ENCODE peak calls at places on chromosomes 1 and 21, in eight cellular contexts. One of them, this sample, is unnamed. For H3K4me1, the result is how much of the 10 kb centered on the place peaks cover.

GRCh38 chr1:154182342-154183044 is 9.4 kb downstream of the TPM3 start:
- DNase-seq in CD8-positive, alpha-beta T cell: peak
- DNase-seq in OCI-LY7: peak
- DNase-seq in esophagus muscularis mucosa: no peak
- DNase-seq in left lung: peak
- DNase-seq in A673: peak
- DNase-seq in body of pancreas: peak
- DNase-seq in mammary epithelial cell: peak
- DNase-seq in this sample: peak

GRCh38 chr1:116494351-116494692 is 76.5 kb downstream of the CD58 start:
- DNase-seq in OCI-LY7: no peak
- DNase-seq in left lung: no peak
- DNase-seq in body of pancreas: no peak
- DNase-seq in mammary epithelial cell: no peak
- DNase-seq in esophagus muscularis mucosa: no peak
- DNase-seq in CD8-positive, alpha-beta T cell: no peak
- DNase-seq in A673: no peak
- DNase-seq in this sample: no peak

GRCh38 chr1:227900571-227901051 is 47.1 kb downstream of the WNT9A start:
- DNase-seq in left lung: peak
- DNase-seq in body of pancreas: no peak
- DNase-seq in A673: no peak
- DNase-seq in CD8-positive, alpha-beta T cell: no peak
- DNase-seq in esophagus muscularis mucosa: no peak
- DNase-seq in mammary epithelial cell: no peak
- DNase-seq in OCI-LY7: no peak
- DNase-seq in this sample: no peak

GRCh38 chr1:222028694-222029093 is 286.8 kb upstream of the DUSP10 start:
- DNase-seq in mammary epithelial cell: no peak
- DNase-seq in CD8-positive, alpha-beta T cell: no peak
- DNase-seq in OCI-LY7: no peak
- DNase-seq in left lung: no peak
- DNase-seq in body of pancreas: no peak
- DNase-seq in A673: no peak
- DNase-seq in esophagus muscularis mucosa: no peak
- DNase-seq in this sample: no peak

GRCh38 chr1:45260244-45260643 is 53.8 kb upstream of the ZSWIM5 start:
- DNase-seq in CD8-positive, alpha-beta T cell: no peak
- DNase-seq in A673: no peak
- DNase-seq in esophagus muscularis mucosa: no peak
- DNase-seq in body of pancreas: no peak
- DNase-seq in OCI-LY7: no peak
- DNase-seq in mammary epithelial cell: no peak
- DNase-seq in left lung: no peak
- DNase-seq in this sample: no peak

GRCh38 chr1:234987415-234988159 is 141.1 kb downstream of the TOMM20 start:
- DNase-seq in A673: no peak
- DNase-seq in esophagus muscularis mucosa: peak
- DNase-seq in mammary epithelial cell: peak
- DNase-seq in OCI-LY7: peak
- DNase-seq in left lung: no peak
- DNase-seq in CD8-positive, alpha-beta T cell: no peak
- DNase-seq in body of pancreas: peak
- DNase-seq in this sample: no peak

GRCh38 chr1:6016191-6016865 is 24.1 kb upstream of the NPHP4 start:
- DNase-seq in left lung: peak
- DNase-seq in CD8-positive, alpha-beta T cell: no peak
- DNase-seq in body of pancreas: no peak
- DNase-seq in OCI-LY7: no peak
- DNase-seq in A673: no peak
- DNase-seq in esophagus muscularis mucosa: no peak
- DNase-seq in mammary epithelial cell: peak
- DNase-seq in this sample: no peak

GRCh38 chr1:116481934-116482333 is 88.9 kb downstream of the CD58 start:
- DNase-seq in body of pancreas: no peak
- DNase-seq in mammary epithelial cell: no peak
- DNase-seq in esophagus muscularis mucosa: no peak
- DNase-seq in CD8-positive, alpha-beta T cell: no peak
- DNase-seq in left lung: no peak
- DNase-seq in OCI-LY7: no peak
- DNase-seq in A673: no peak
- DNase-seq in this sample: no peak

GRCh38 chr1:77280962-77281361 is 857 bp upstream of the AK5 start:
- DNase-seq in body of pancreas: no peak
- DNase-seq in CD8-positive, alpha-beta T cell: no peak
- DNase-seq in OCI-LY7: no peak
- DNase-seq in mammary epithelial cell: no peak
- DNase-seq in esophagus muscularis mucosa: no peak
- DNase-seq in A673: no peak
- DNase-seq in left lung: no peak
- DNase-seq in this sample: no peak

GRCh38 chr1:226566234-226566633 is 17.7 kb downstream of the STUM start:
- DNase-seq in A673: no peak
- DNase-seq in left lung: no peak
- DNase-seq in mammary epithelial cell: no peak
- DNase-seq in OCI-LY7: no peak
- DNase-seq in esophagus muscularis mucosa: no peak
- DNase-seq in body of pancreas: no peak
- DNase-seq in CD8-positive, alpha-beta T cell: no peak
- DNase-seq in this sample: no peak
- H3K4me3 ChIP-seq in A673: no peak
- H3K4me3 ChIP-seq in left lung: no peak
- H3K4me3 ChIP-seq in mammary epithelial cell: no peak
- H3K4me3 ChIP-seq in OCI-LY7: no peak
- H3K4me3 ChIP-seq in esophagus muscularis mucosa: no peak
- H3K4me3 ChIP-seq in body of pancreas: no peak
- H3K4me3 ChIP-seq in CD8-positive, alpha-beta T cell: no peak
- H3K4me3 ChIP-seq in this sample: no peak

GRCh38 chr1:101914473-101915242 is 82.1 kb downstream of the OLFM3 start:
- DNase-seq in left lung: no peak
- DNase-seq in mammary epithelial cell: no peak
- DNase-seq in OCI-LY7: no peak
- DNase-seq in esophagus muscularis mucosa: no peak
- DNase-seq in A673: no peak
- DNase-seq in CD8-positive, alpha-beta T cell: no peak
- DNase-seq in body of pancreas: no peak
- DNase-seq in this sample: no peak

GRCh38 chr1:101911894-101912293 is 84.8 kb downstream of the OLFM3 start:
- DNase-seq in mammary epithelial cell: no peak
- DNase-seq in esophagus muscularis mucosa: no peak
- DNase-seq in body of pancreas: no peak
- DNase-seq in A673: no peak
- DNase-seq in left lung: no peak
- DNase-seq in OCI-LY7: no peak
- DNase-seq in CD8-positive, alpha-beta T cell: no peak
- DNase-seq in this sample: no peak

GRCh38 chr1:101905298-101905794 is 91.4 kb downstream of the OLFM3 start:
- DNase-seq in esophagus muscularis mucosa: no peak
- DNase-seq in CD8-positive, alpha-beta T cell: no peak
- DNase-seq in A673: peak
- DNase-seq in OCI-LY7: no peak
- DNase-seq in left lung: no peak
- DNase-seq in body of pancreas: no peak
- DNase-seq in mammary epithelial cell: no peak
- DNase-seq in this sample: no peak

GRCh38 chr1:101907264-101907663 is 89.5 kb downstream of the OLFM3 start:
- DNase-seq in A673: no peak
- DNase-seq in body of pancreas: no peak
- DNase-seq in CD8-positive, alpha-beta T cell: no peak
- DNase-seq in OCI-LY7: no peak
- DNase-seq in esophagus muscularis mucosa: no peak
- DNase-seq in left lung: no peak
- DNase-seq in mammary epithelial cell: no peak
- DNase-seq in this sample: no peak

DNA sequence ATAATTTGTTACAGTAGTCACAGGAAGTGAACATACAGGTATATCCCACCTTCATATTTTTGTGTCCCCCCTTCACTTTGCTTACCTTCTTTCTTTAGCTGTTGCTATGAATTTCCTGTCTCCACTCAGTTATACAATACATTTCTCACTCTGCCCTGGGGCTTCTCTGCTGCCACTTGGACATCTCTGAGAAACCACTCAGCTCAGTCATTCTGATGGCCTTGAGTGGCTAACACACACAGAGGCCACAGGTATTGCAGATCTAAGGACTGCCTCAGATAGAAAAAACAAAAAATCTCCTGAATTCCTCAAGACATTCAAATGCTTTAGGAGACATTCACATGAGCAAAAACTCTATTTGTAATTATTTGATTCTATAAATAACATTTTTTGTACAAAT is 87.7 kb downstream of the OLFM3 start:
- DNase-seq in esophagus muscularis mucosa: no peak
- DNase-seq in A673: no peak
- DNase-seq in body of pancreas: no peak
- DNase-seq in OCI-LY7: no peak
- DNase-seq in mammary epithelial cell: no peak
- DNase-seq in CD8-positive, alpha-beta T cell: no peak
- DNase-seq in left lung: no peak
- DNase-seq in this sample: no peak
- H3K4me1 ChIP-seq in esophagus muscularis mucosa: under half
- H3K4me1 ChIP-seq in A673: half or more
- H3K4me1 ChIP-seq in body of pancreas: under half
- H3K4me1 ChIP-seq in OCI-LY7: under half
- H3K4me1 ChIP-seq in mammary epithelial cell: under half
- H3K4me1 ChIP-seq in CD8-positive, alpha-beta T cell: under half
- H3K4me1 ChIP-seq in left lung: under half
- H3K4me1 ChIP-seq in this sample: under half

DNA sequence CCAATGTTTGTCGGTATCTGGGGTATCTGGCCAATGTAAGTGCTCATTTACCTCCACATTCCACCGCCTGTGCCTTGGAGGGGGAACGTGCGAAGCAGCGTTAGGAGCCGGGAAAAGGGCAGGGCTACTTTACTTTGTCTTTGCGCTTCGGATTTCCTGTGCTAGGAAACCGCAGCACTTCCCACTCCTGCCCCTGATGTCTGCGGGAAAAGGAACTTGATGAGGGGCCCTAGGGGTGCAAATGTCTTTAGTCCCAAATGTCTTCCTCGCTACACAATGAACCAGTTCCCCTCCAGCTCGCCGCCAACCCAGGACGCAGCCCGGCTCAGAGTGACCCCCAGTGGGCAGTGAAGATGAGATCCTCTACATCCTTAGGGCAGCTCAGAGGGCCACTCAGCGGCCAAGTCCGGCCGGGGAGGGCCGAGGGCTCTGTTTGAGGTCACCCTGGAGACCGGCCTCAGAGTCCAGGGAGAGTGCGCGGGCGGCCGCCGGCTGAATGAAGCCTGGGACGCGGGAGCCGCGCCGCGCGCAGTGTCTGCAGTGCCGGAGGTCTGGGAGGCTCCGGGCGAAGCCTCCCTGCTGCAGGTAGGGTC is at the start of gene DYNLT5:
- DNase-seq in CD8-positive, alpha-beta T cell: no peak
- DNase-seq in OCI-LY7: no peak
- DNase-seq in A673: no peak
- DNase-seq in mammary epithelial cell: no peak
- DNase-seq in esophagus muscularis mucosa: no peak
- DNase-seq in left lung: peak
- DNase-seq in body of pancreas: peak
- DNase-seq in this sample: no peak
- H3K4me3 ChIP-seq in CD8-positive, alpha-beta T cell: no peak
- H3K4me3 ChIP-seq in OCI-LY7: no peak
- H3K4me3 ChIP-seq in A673: no peak
- H3K4me3 ChIP-seq in mammary epithelial cell: no peak
- H3K4me3 ChIP-seq in esophagus muscularis mucosa: peak
- H3K4me3 ChIP-seq in left lung: peak
- H3K4me3 ChIP-seq in body of pancreas: no peak
- H3K4me3 ChIP-seq in this sample: no peak

GRCh38 chr21:35831791-35832190 is 228.5 kb downstream of the SETD4 start:
- DNase-seq in OCI-LY7: no peak
- DNase-seq in mammary epithelial cell: no peak
- DNase-seq in CD8-positive, alpha-beta T cell: no peak
- DNase-seq in esophagus muscularis mucosa: no peak
- DNase-seq in left lung: no peak
- DNase-seq in body of pancreas: no peak
- DNase-seq in A673: no peak
- DNase-seq in this sample: no peak
- H3K4me1 ChIP-seq in OCI-LY7: under half
- H3K4me1 ChIP-seq in mammary epithelial cell: under half
- H3K4me1 ChIP-seq in CD8-positive, alpha-beta T cell: under half
- H3K4me1 ChIP-seq in esophagus muscularis mucosa: under half
- H3K4me1 ChIP-seq in left lung: under half
- H3K4me1 ChIP-seq in body of pancreas: under half
- H3K4me1 ChIP-seq in A673: under half
- H3K4me1 ChIP-seq in this sample: under half

DNA sequence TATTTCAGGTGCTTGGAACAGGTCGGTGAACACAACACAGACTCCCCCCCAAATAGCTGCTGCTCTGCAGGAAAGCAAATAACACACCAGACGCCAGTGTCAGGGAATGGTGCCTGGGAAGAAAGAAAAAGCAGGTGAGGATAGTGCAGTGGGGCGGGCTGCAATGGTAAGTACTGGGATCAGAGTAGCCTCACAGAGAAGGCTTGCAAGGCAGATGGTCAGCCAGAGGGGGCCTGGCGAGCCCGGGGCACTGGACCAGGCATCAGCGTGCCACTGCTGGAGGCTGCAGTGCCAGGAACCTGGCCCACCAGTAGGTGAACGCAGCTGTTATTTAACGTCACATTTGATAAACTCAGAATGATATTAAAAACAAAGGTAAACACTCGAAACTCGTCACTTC is 60.0 kb downstream of the POFUT2 start:
- DNase-seq in body of pancreas: no peak
- DNase-seq in CD8-positive, alpha-beta T cell: no peak
- DNase-seq in A673: no peak
- DNase-seq in mammary epithelial cell: no peak
- DNase-seq in esophagus muscularis mucosa: no peak
- DNase-seq in left lung: no peak
- DNase-seq in OCI-LY7: no peak
- DNase-seq in this sample: no peak
- H3K4me3 ChIP-seq in body of pancreas: no peak
- H3K4me3 ChIP-seq in CD8-positive, alpha-beta T cell: no peak
- H3K4me3 ChIP-seq in A673: no peak
- H3K4me3 ChIP-seq in mammary epithelial cell: no peak
- H3K4me3 ChIP-seq in esophagus muscularis mucosa: no peak
- H3K4me3 ChIP-seq in left lung: no peak
- H3K4me3 ChIP-seq in OCI-LY7: no peak
- H3K4me3 ChIP-seq in this sample: no peak

DNA sequence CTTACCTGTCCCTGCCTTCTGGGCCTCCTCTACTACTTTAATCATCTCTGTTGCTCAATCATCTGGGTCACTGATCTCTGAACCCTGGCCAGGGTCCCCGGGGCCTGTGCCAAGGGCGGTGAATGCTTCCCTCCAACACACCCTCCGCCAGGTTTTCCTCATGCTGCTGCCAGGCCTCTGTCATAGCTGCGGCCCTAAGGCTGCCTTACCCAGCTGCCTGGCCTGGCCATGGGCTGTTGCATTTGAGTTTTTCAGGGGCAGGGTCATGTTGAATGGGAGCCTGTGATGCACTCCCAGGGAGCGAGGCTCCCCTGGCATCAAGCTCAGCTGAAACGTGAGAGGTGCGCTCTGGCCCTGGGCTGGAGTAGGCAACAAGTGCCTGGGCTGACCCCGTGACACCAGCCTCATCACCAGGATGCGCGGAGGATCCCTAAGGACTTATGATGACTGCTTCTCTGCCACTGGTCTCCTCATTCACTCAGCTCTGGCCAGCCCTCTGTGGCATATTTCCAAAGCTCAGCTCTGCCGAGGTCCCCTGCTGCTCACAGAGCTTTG is 7.6 kb downstream of the EDN2 start:
- DNase-seq in esophagus muscularis mucosa: no peak
- DNase-seq in A673: peak
- DNase-seq in mammary epithelial cell: no peak
- DNase-seq in left lung: no peak
- DNase-seq in OCI-LY7: no peak
- DNase-seq in CD8-positive, alpha-beta T cell: no peak
- DNase-seq in body of pancreas: peak
- DNase-seq in this sample: no peak
- H3K4me1 ChIP-seq in esophagus muscularis mucosa: half or more
- H3K4me1 ChIP-seq in A673: under half
- H3K4me1 ChIP-seq in mammary epithelial cell: under half
- H3K4me1 ChIP-seq in left lung: under half
- H3K4me1 ChIP-seq in OCI-LY7: under half
- H3K4me1 ChIP-seq in CD8-positive, alpha-beta T cell: under half
- H3K4me1 ChIP-seq in body of pancreas: half or more
- H3K4me1 ChIP-seq in this sample: under half

GRCh38 chr1:167479331-167479979 is 38.9 kb downstream of the CD247 start:
- DNase-seq in CD8-positive, alpha-beta T cell: no peak
- DNase-seq in A673: no peak
- DNase-seq in esophagus muscularis mucosa: no peak
- DNase-seq in OCI-LY7: no peak
- DNase-seq in mammary epithelial cell: no peak
- DNase-seq in body of pancreas: no peak
- DNase-seq in left lung: no peak
- DNase-seq in this sample: no peak
- H3K4me3 ChIP-seq in CD8-positive, alpha-beta T cell: no peak
- H3K4me3 ChIP-seq in A673: no peak
- H3K4me3 ChIP-seq in esophagus muscularis mucosa: no peak
- H3K4me3 ChIP-seq in OCI-LY7: no peak
- H3K4me3 ChIP-seq in mammary epithelial cell: no peak
- H3K4me3 ChIP-seq in body of pancreas: no peak
- H3K4me3 ChIP-seq in left lung: no peak
- H3K4me3 ChIP-seq in this sample: no peak

This sample was measured in Karpas-422.